ENCODE peak calls at places on chromosomes 11 and 22, in five cellular contexts. V, R, C, P and U are unnamed samples.

GRCh38 chr11:114075891-114076441 is 16.5 kb downstream of the ZBTB16 start:
- DNase-seq in V (peak; percentile 6), R (no peak), C (peak; percentile 55), P (no peak), U (no peak)

GRCh38 chr11:30344085-30344484 is 21.2 kb downstream of the ARL14EP start:
- DNase-seq in V (no peak), R (no peak), C (no peak), P (no peak), U (no peak)

GRCh38 chr11:46858920-46859531 is 12.9 kb upstream of the CKAP5 start:
- DNase-seq in V (no peak), R (no peak), C (no peak), P (no peak), U (no peak)

GRCh38 chr11:19642185-19642591 is 70.4 kb upstream of the NAV2 start:
- DNase-seq in V (no peak), R (no peak), C (peak; percentile 46), P (no peak), U (no peak)

GRCh38 chr11:8230178-8230859 is 33.4 kb downstream of the LMO1 start:
- DNase-seq in V (no peak), R (no peak), C (no peak), P (no peak), U (no peak)

GRCh38 chr11:120182790-120183491 is 27.9 kb upstream of the OAF start:
- DNase-seq in V (no peak), R (peak; percentile 62), C (peak; percentile 60), P (no peak), U (no peak)

GRCh38 chr11:61914471-61915171 is 2.7 kb downstream of the RAB3IL1 start:
- DNase-seq in V (no peak), R (no peak), C (no peak), P (no peak), U (no peak)

GRCh38 chr22:49039625-49040024 is 788.0 kb downstream of the BRD1 start:
- DNase-seq in V (no peak), R (no peak), C (no peak), P (no peak), U (peak; percentile 17)

GRCh38 chr11:67309661-67310061 is 6.3 kb downstream of the SSH3 start:
- DNase-seq in V (no peak), R (no peak), C (no peak), P (no peak), U (no peak)
- H3K36me3 ChIP-seq in V (no peaks in the 10 kb centered on the region), R (peaks cover 19% of the 10 kb centered on the region), C (no peaks in the 10 kb centered on the region), P (peaks cover 22% of the 10 kb centered on the region), U (peaks cover 58% of the 10 kb centered on the region)

GRCh38 chr11:57543601-57544000 is 6.2 kb downstream of the SMTNL1 start:
- DNase-seq in V (no peak), R (no peak), C (no peak), P (no peak), U (no peak)

GRCh38 chr11:57541099-57541670 is 3.8 kb downstream of the SMTNL1 start:
- DNase-seq in V (no peak), R (no peak), C (no peak), P (no peak), U (no peak)

GRCh38 chr11:57542582-57542981 is 5.2 kb downstream of the SMTNL1 start:
- DNase-seq in V (no peak), R (no peak), C (no peak), P (no peak), U (no peak)

GRCh38 chr11:57536947-57537654 is at the start of gene SMTNL1:
- DNase-seq in V (no peak), R (no peak), C (no peak), P (no peak), U (no peak)

DNA sequence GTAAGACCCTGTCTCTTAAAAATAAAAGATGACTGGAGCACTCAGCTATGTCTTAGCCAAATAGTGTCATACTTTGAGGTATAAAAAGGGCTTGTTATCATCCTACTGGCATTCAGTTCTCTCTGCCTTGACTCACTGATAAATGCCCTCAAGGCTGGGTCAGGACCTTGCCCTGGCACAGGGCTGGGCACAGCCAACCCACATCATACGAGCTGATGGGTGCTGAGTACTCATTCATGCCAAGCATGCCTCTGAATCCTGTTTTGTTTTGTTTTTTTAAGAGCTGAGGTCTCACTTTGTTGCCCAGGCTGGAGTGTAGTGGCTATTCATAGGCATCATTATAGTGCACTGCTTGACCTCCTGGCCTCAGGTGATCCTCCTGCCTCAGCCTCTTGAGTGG is 1.9 kb downstream of the SMTNL1 start:
- DNase-seq in V (no peak), R (no peak), C (no peak), P (no peak), U (no peak)
- H3K36me3 ChIP-seq in V (no peaks in the 10 kb centered on the region), R (no peaks in the 10 kb centered on the region), C (no peaks in the 10 kb centered on the region), P (no peaks in the 10 kb centered on the region), U (no peaks in the 10 kb centered on the region)

DNA sequence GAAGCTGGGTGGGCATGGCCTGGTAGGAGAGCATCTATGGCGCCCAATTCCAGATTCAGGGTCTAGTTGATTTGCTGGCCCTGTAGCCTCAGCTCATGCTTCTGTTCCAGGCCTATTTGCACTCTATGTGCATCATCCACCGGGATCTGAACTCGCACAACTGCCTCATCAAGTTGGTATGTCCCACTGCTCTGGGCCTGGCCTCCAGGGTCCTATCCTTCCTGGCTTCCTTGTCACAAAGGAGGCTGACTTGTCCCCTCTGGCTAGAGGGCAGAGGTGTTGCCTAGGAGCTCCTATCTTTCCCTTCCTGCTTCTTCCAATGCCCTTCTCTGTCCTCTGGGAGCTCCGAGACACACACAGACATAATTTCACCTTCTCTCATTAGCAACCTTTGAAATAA is 21.3 kb downstream of the PIK3IP1 start:
- DNase-seq in V (no peak), R (no peak), C (no peak), P (no peak), U (no peak)
- H3K36me3 ChIP-seq in V (peaks cover 5% of the 10 kb centered on the region), R (peaks cover 38% of the 10 kb centered on the region), C (no peaks in the 10 kb centered on the region), P (peaks cover 42% of the 10 kb centered on the region), U (peaks cover 94% of the 10 kb centered on the region)

DNA sequence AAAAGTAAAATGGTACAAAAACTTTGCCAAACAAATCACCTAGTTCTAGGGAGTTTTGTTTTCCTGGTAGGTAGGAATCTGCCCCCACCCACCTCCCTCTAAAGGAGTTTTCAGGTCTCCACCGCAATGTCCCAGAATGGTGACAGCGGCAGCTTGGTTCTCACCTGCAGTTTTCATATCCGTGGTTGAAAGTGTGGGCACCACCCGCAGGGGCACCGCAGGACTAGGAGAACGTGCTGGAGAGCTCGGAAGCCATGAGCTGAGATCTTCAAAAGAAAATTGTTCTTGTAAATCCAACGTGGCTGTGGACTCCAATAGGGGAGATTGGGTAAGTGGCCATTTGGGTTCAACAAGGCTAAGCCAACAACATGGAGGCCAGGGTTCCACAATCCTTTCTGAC is 10.8 kb downstream of the NFRKB start:
- DNase-seq in V (no peak), R (no peak), C (no peak), P (no peak), U (no peak)
- H3K36me3 ChIP-seq in V (peaks cover 67% of the 10 kb centered on the region), R (peaks cover 98% of the 10 kb centered on the region), C (peaks cover 62% of the 10 kb centered on the region), P (peaks cover 68% of the 10 kb centered on the region), U (peaks cover 97% of the 10 kb centered on the region)